ENCODE peak calls at places on chromosomes 6 and 20, in four cellular contexts. K is IMR-90, F is H9, B is H1. N is an unnamed sample.

GRCh38 chr6:150905769-150906168 is 40.3 kb downstream of the MTHFD1L start:
- DNase-seq in K (no peak), F (no peak), B (no peak), N (peak)

GRCh38 chr20:49799698-49800097 is 12.9 kb upstream of the SLC9A8 start:
- DNase-seq in K (no peak), F (no peak), B (no peak), N (no peak)

GRCh38 chr20:10699506-10699905 is 25.7 kb upstream of the JAG1 start:
- DNase-seq in K (no peak), F (no peak), B (no peak), N (no peak)

GRCh38 chr6:70956451-70957283 is at the start of gene B3GAT2:
- DNase-seq in K (peak), F (peak), B (no peak), N (peak)

GRCh38 chr6:24718449-24719124 is 367 bp downstream of the C6orf62 start:
- DNase-seq in K (no peak), F (no peak), B (no peak), N (peak)

GRCh38 chr20:20734475-20734948 is 22.1 kb upstream of the RALGAPA2 start:
- DNase-seq in K (no peak), F (no peak), B (no peak), N (no peak)

GRCh38 chr6:137214931-137215330 is 4.3 kb downstream of the IFNGR1 start:
- DNase-seq in K (no peak), F (no peak), B (no peak), N (no peak)

GRCh38 chr20:17790308-17790707 is 90.5 kb downstream of the BANF2 start:
- DNase-seq in K (peak), F (no peak), B (no peak), N (no peak)

GRCh38 chr6:100620085-100620484 is 155.4 kb upstream of the SIM1 start:
- DNase-seq in K (peak), F (no peak), B (no peak), N (no peak)

GRCh38 chr6:81750660-81751387 is 1.7 kb downstream of the TENT5A start:
- DNase-seq in K (peak), F (no peak), B (no peak), N (peak)
- H4K5ac ChIP-seq in K (no peak), F (no peak), B (no peak), N (no peak)

GRCh38 chr6:161429921-161430490 is 156.1 kb upstream of the AGPAT4 start:
- DNase-seq in K (no peak), F (no peak), B (no peak), N (no peak)

GRCh38 chr6:161435426-161436065 is 161.7 kb upstream of the AGPAT4 start:
- DNase-seq in K (no peak), F (no peak), B (no peak), N (no peak)

GRCh38 chr6:161434331-161434730 is 160.5 kb upstream of the AGPAT4 start:
- DNase-seq in K (no peak), F (no peak), B (no peak), N (no peak)

GRCh38 chr6:161434921-161435411 is 161.1 kb upstream of the AGPAT4 start:
- DNase-seq in K (peak), F (no peak), B (no peak), N (no peak)

DNA sequence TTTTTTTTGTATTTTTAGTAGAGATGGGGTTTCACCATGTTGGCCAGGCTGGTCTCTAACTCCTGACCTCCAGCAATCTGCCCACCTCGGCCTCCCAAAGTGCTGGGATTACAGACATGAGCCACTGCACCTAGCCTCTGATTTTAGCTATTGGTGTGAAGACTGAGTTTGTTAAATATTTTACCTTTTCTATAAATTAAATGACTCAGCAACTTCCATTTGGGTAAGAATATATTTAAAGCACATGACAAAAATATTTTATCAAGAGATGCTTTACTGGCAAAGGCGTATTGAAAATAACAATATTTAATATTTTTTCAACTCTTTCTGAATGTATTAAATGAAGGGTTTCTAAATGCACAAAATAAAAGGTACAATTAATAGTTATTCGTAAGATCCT is 158.7 kb upstream of the AGPAT4 start:
- DNase-seq in K (no peak), F (no peak), B (no peak), N (no peak)
- H4K5ac ChIP-seq in K (no peak), F (no peak), B (no peak), N (no peak)

DNA sequence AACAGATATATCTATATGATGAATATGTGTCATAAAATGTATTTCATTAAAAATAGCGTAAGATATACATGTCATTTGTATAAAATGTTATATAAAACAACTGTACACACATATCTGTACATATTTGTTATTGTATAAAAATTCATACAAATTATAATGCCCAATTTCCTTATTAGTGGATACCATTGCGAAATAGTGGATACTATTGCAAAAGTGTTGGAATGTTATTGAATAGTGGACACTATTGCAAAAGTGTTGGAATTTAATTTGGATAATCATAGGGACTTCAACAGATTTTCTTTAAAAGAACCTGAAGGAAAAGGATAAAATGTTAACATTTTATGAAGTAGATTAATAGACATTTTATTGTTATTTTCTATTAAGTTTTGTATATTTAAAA is 487.4 kb downstream of the HAO1 start:
- DNase-seq in K (no peak), F (no peak), B (no peak), N (no peak)
- H4K5ac ChIP-seq in K (no peak), F (no peak), B (no peak), N (no peak)

GRCh38 chr6:79461205-79461604 is 76.0 kb downstream of the LCA5 start:
- DNase-seq in K (no peak), F (no peak), B (no peak), N (no peak)
- H4K5ac ChIP-seq in K (no peak), F (no peak), B (no peak), N (no peak)

DNA sequence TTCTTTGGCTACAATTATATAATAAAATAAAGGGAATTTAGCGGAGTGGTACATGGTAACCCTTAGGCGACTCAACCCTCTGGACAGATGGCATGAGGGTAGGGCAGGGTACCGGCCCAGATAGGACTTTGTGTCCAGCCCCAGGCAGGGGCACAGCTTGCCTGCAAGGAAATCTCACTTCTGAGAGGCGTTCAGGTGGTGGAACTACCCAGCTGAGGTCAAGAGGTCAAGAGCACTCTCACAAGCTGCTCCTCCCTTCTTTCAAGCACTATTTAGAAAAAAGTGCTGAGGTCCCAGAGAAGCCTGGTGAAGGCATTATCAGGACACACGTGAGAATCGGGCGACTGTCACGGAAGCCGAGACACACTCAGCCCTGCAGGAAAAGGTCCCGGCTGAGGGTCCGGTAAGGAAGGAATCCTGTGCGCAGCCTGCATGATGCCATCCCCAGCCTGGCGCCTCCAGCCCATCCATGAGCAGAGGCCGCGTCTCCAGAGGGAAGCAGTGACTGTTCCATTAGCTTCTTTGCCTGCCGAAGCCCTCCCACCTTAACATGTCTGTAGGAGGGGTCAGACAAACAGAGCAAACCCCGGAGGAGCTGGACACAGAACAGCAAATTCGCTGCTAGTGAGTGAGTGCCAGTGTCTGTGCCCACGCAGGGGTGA is 54.8 kb downstream of the WDR27 start:
- DNase-seq in K (no peak), F (peak), B (no peak), N (no peak)
- H4K5ac ChIP-seq in K (no peak), F (no peak), B (no peak), N (no peak)

DNA sequence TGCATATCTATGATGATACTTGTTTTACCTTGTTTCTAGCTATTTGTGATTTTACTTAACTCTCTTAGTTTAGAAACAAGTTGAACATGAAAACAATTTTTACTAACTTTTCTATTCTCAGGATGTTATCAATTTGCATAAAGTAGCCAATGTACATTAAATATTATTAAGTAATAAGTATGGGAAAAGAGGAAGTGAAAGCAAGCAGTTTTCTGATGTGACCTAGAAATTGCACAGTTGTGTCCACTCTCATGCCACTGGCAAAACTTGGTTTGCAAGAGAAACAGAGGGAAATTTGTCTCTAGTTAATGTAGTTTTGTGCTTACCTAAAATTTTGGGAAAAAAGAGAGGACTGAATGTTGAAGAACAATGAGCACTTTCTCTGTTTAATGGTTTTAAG is 19.2 kb upstream of the TSPYL1 start:
- DNase-seq in K (no peak), F (no peak), B (no peak), N (no peak)
- H4K5ac ChIP-seq in K (no peak), F (no peak), B (no peak), N (no peak)

DNA sequence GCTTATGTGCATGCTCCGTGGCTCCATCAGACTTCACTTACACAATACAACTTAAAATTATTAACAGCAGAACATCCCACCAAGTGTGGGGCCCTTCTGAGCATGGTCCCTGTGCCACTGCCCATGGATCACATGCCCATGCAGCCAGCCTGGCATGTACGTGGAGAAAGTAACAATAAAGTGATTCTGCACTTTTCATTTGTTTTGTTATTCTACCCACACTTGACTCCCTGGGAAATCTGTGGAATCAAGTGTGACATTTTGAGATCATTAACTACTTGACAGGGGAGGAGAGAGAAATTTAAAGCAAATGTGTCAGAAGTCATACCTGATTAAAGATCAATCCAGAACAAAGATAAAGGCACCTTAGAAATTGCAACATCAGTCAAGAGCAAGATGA is 112.0 kb downstream of the ISM1 start:
- DNase-seq in K (no peak), F (no peak), B (no peak), N (no peak)
- H4K5ac ChIP-seq in K (no peak), F (no peak), B (no peak), N (no peak)

N was measured in mesendoderm.